ENCODE peak calls at places on chromosomes 13 and 19, in four cellular contexts. One of them, this sample, is unnamed.

GRCh38 chr13:44305845-44306244 is 67.8 kb upstream of the SERP2 start:
- DNase-seq in mucosa of descending colon: no peak
- DNase-seq in cardiac muscle cell: no peak
- DNase-seq in right cardiac atrium: no peak
- DNase-seq in this sample: no peak

GRCh38 chr13:60431108-60431700 is 34.2 kb downstream of the TDRD3 start:
- DNase-seq in cardiac muscle cell: peak; percentile 73
- DNase-seq in mucosa of descending colon: peak; percentile 41
- DNase-seq in right cardiac atrium: no peak
- DNase-seq in this sample: no peak

GRCh38 chr19:17294051-17294891 is 9.0 kb downstream of the ABHD8 start:
- DNase-seq in cardiac muscle cell: peak; percentile 22
- DNase-seq in mucosa of descending colon: peak; percentile 62
- DNase-seq in right cardiac atrium: peak; percentile 71
- DNase-seq in this sample: peak; percentile 78

GRCh38 chr13:34901577-34901976 is 40.5 kb upstream of the NBEA start:
- DNase-seq in cardiac muscle cell: no peak
- DNase-seq in mucosa of descending colon: no peak
- DNase-seq in right cardiac atrium: no peak
- DNase-seq in this sample: no peak

GRCh38 chr19:8148410-8149231 is 771 bp downstream of the FBN3 start:
- DNase-seq in cardiac muscle cell: peak; percentile 67
- DNase-seq in right cardiac atrium: no peak
- DNase-seq in mucosa of descending colon: peak; percentile 9
- DNase-seq in this sample: no peak

GRCh38 chr19:16397791-16398529 is 73.3 kb downstream of the KLF2 start:
- DNase-seq in mucosa of descending colon: no peak
- DNase-seq in right cardiac atrium: peak; percentile 73
- DNase-seq in cardiac muscle cell: no peak
- DNase-seq in this sample: peak; percentile 44

GRCh38 chr19:372306-372890 is 27.8 kb upstream of the MIER2 start:
- DNase-seq in mucosa of descending colon: peak; percentile 28
- DNase-seq in cardiac muscle cell: no peak
- DNase-seq in right cardiac atrium: peak; percentile 86
- DNase-seq in this sample: peak; percentile 40

GRCh38 chr19:45448887-45449299 is 18.9 kb upstream of the FOSB start:
- DNase-seq in cardiac muscle cell: no peak
- DNase-seq in right cardiac atrium: peak; percentile 37
- DNase-seq in mucosa of descending colon: peak; percentile 57
- DNase-seq in this sample: no peak

GRCh38 chr13:96816874-96817273 is 177.4 kb downstream of the OXGR1 start:
- DNase-seq in cardiac muscle cell: no peak
- DNase-seq in right cardiac atrium: no peak
- DNase-seq in mucosa of descending colon: no peak
- DNase-seq in this sample: no peak

GRCh38 chr19:39237200-39238184 is 7.3 kb downstream of the IFNL3 start:
- DNase-seq in right cardiac atrium: peak; percentile 51
- DNase-seq in mucosa of descending colon: peak; percentile 63
- DNase-seq in cardiac muscle cell: peak; percentile 21
- DNase-seq in this sample: peak; percentile 88

GRCh38 chr19:18841400-18841799 is 9.6 kb downstream of the UPF1 start:
- DNase-seq in right cardiac atrium: peak; percentile 48
- DNase-seq in cardiac muscle cell: no peak
- DNase-seq in mucosa of descending colon: no peak
- DNase-seq in this sample: no peak

GRCh38 chr19:11558881-11559828 is at the start of gene ELOF1:
- DNase-seq in right cardiac atrium: peak; percentile 99
- DNase-seq in mucosa of descending colon: peak; percentile 97
- DNase-seq in cardiac muscle cell: peak; percentile 99
- DNase-seq in this sample: peak; percentile 99

GRCh38 chr13:74573654-74574053 is 439.4 kb upstream of the KLF12 start:
- DNase-seq in right cardiac atrium: peak; percentile 29
- DNase-seq in cardiac muscle cell: peak; percentile 65
- DNase-seq in mucosa of descending colon: no peak
- DNase-seq in this sample: no peak

GRCh38 chr19:42601811-42602443 is 7.2 kb upstream of the CEACAM8 start:
- DNase-seq in mucosa of descending colon: peak; percentile 67
- DNase-seq in right cardiac atrium: no peak
- DNase-seq in cardiac muscle cell: peak; percentile 42
- DNase-seq in this sample: no peak

GRCh38 chr13:99056381-99057014 is 78.6 kb upstream of the DOCK9 start:
- DNase-seq in right cardiac atrium: no peak
- DNase-seq in cardiac muscle cell: no peak
- DNase-seq in mucosa of descending colon: no peak
- DNase-seq in this sample: no peak

GRCh38 chr13:95121516-95121915 is 179.7 kb downstream of the ABCC4 start:
- DNase-seq in cardiac muscle cell: no peak
- DNase-seq in right cardiac atrium: no peak
- DNase-seq in mucosa of descending colon: no peak
- DNase-seq in this sample: no peak
- H3K4me1 ChIP-seq in cardiac muscle cell: no peaks in the 10 kb centered on the region
- H3K4me1 ChIP-seq in right cardiac atrium: no peaks in the 10 kb centered on the region
- H3K4me1 ChIP-seq in mucosa of descending colon: no peaks in the 10 kb centered on the region
- H3K4me1 ChIP-seq in this sample: no peaks in the 10 kb centered on the region

GRCh38 chr19:48332662-48333466 is 7.5 kb downstream of the EMP3 start:
- DNase-seq in right cardiac atrium: peak; percentile 95
- DNase-seq in cardiac muscle cell: peak; percentile 97
- DNase-seq in mucosa of descending colon: peak; percentile 97
- DNase-seq in this sample: peak; percentile 98

GRCh38 chr19:48332351-48332661 is 7.0 kb downstream of the EMP3 start:
- DNase-seq in right cardiac atrium: no peak
- DNase-seq in mucosa of descending colon: no peak
- DNase-seq in cardiac muscle cell: no peak
- DNase-seq in this sample: no peak

GRCh38 chr19:48325265-48325910 is at the start of gene EMP3:
- DNase-seq in right cardiac atrium: peak; percentile 92
- DNase-seq in mucosa of descending colon: peak; percentile 75
- DNase-seq in cardiac muscle cell: peak; percentile 88
- DNase-seq in this sample: peak; percentile 93

GRCh38 chr19:48330012-48330681 is 4.8 kb downstream of the EMP3 start:
- DNase-seq in right cardiac atrium: peak; percentile 85
- DNase-seq in cardiac muscle cell: peak; percentile 90
- DNase-seq in mucosa of descending colon: peak; percentile 89
- DNase-seq in this sample: peak; percentile 94

DNA sequence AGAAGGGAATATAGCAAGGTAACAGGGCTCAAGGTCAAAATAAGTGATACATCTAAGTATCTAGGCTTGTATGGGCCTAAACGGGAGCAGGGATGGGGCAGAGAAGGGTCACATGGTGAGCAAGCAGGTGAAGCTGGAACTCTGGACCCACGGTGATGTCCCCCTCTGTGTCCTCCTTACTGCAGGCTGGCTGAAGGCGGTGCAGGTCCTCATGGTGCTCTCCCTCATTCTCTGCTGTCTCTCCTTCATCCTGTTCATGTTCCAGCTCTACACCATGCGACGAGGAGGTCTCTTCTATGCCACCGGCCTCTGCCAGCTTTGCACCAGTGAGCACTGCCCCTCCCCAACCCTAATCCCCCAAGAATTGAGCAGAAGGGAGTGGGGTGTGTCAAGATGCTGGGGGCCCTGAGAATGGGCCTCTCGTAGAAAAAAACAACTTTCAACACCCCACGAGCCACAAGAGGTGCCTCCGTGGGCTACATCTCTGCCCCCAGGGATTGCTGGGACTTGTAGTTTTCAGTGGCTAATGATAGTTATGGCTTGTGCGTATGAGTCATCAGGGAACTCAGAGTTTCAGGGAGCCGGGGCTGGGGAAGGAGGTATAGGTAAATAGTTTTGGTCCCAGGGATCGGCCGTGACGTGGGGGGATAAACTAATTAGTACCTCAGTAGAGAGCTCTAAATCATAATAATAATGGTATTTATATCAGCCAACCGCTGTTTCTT is 4.0 kb downstream of the EMP3 start:
- DNase-seq in cardiac muscle cell: no peak
- DNase-seq in right cardiac atrium: no peak
- DNase-seq in mucosa of descending colon: peak; percentile 51
- DNase-seq in this sample: no peak
- H3K4me1 ChIP-seq in cardiac muscle cell: peaks cover 12% of the 10 kb centered on the region
- H3K4me1 ChIP-seq in right cardiac atrium: no peaks in the 10 kb centered on the region
- H3K4me1 ChIP-seq in mucosa of descending colon: peaks cover 54% of the 10 kb centered on the region
- H3K4me1 ChIP-seq in this sample: peaks cover 47% of the 10 kb centered on the region

DNA sequence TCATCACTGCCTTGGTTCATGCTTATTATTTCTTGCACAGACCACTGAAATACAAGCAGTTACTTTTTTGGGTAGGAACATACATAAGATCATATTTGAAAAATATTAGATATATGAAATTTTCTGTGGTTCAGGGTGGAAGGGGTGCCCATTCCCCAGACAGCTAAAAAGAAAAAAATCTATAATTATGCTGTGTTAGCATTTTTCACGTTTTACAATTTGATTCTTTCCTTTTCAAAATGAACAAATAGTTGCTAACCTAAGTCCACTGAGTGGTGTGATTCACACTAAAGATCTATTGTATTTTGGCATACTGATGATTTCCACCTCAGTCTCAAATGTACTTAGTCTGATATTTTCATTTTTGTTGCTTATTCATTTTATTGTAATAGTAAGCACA is 66.8 kb upstream of the FBXL3 start:
- DNase-seq in right cardiac atrium: no peak
- DNase-seq in mucosa of descending colon: no peak
- DNase-seq in cardiac muscle cell: no peak
- DNase-seq in this sample: no peak
- H3K4me1 ChIP-seq in right cardiac atrium: no peaks in the 10 kb centered on the region
- H3K4me1 ChIP-seq in mucosa of descending colon: no peaks in the 10 kb centered on the region
- H3K4me1 ChIP-seq in cardiac muscle cell: no peaks in the 10 kb centered on the region
- H3K4me1 ChIP-seq in this sample: no peaks in the 10 kb centered on the region

DNA sequence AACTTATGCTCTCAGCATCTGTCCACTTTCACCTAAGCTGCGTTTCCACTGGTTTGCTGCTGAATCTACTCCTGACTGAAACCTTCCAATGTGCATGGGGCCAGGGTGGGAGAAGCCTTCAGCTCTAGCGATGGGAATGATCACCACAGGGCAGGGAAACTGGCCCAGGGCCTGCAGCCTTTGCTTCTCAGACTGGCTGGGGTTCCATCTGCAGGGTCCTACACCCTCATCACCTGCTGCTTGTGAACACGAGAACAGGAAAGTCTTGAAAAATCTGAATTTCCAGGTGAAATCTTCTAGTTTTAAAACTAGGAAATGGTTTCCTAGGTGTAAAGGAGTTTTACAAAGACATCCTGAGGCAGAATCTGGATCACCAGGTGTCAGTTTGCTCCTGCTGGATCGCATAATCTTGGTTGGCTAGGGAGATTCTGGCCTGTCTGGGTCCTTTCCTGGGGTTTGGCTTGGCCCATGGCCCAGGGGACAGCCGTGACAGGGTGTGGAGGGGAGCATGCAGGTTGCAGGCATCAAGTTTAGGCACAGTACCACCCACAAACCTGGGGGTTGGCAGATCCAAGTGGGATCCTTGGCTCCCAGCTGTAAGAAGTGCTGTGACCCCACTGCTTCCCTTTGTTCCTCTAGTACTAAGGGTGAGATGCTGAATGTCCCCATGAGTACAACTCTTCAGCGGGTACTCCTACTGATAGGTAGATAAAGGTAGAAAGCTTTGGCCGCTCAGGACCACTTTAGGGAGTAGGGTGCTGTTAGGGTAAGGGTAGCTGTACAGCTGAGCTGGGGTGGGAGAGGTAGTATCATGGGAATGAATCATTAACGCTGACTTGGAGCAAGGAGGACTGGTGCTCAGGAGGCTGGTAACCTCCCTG is 1.8 kb upstream of the UBE2M start:
- DNase-seq in mucosa of descending colon: no peak
- DNase-seq in cardiac muscle cell: no peak
- DNase-seq in right cardiac atrium: peak; percentile 55
- DNase-seq in this sample: peak; percentile 78
- H3K4me1 ChIP-seq in mucosa of descending colon: peaks cover 42% of the 10 kb centered on the region
- H3K4me1 ChIP-seq in cardiac muscle cell: peaks cover 26% of the 10 kb centered on the region
- H3K4me1 ChIP-seq in right cardiac atrium: peaks cover 16% of the 10 kb centered on the region
- H3K4me1 ChIP-seq in this sample: peaks cover 64% of the 10 kb centered on the region

DNA sequence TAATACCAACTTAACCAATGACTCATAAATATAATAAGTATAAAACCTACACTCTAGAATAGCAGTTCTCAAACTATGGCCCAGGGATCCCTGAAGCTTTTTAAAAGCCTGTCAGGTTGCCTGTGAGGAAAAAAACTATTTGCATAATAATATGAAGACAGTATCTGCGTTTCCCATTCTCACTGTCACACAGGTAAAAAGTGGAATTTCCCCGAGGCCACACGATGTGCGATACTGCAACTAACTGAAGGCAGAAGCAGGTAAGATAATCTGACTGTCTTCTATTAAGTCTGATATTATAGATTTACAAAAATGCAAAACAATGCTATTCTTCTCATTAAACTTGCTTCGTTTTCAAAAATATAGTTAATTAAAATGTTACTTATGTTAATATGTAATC is 52.5 kb upstream of the EEF1AKMT1 start:
- DNase-seq in right cardiac atrium: no peak
- DNase-seq in mucosa of descending colon: no peak
- DNase-seq in cardiac muscle cell: no peak
- DNase-seq in this sample: no peak
- H3K4me1 ChIP-seq in right cardiac atrium: peaks cover 1% of the 10 kb centered on the region
- H3K4me1 ChIP-seq in mucosa of descending colon: no peaks in the 10 kb centered on the region
- H3K4me1 ChIP-seq in cardiac muscle cell: peaks cover 83% of the 10 kb centered on the region
- H3K4me1 ChIP-seq in this sample: peaks cover 7% of the 10 kb centered on the region

This sample was measured in spleen.